ENCODE peak calls at places on chromosomes 2 and 18, in four cellular contexts. One of them, this sample, is unnamed.

GRCh38 chr2:86476918-86477317 is 35.7 kb downstream of the KDM3A start:
- DNase-seq in T47D: no peak
- DNase-seq in PC-3: no peak
- DNase-seq in Kasumi-1: no peak
- DNase-seq in this sample: no peak

GRCh38 chr18:2655954-2656236 is 369 bp downstream of the SMCHD1 start:
- DNase-seq in T47D: peak
- DNase-seq in PC-3: no peak
- DNase-seq in Kasumi-1: no peak
- DNase-seq in this sample: no peak

GRCh38 chr2:233469261-233470006 is 97.1 kb downstream of the USP40 start:
- DNase-seq in T47D: no peak
- DNase-seq in PC-3: no peak
- DNase-seq in Kasumi-1: no peak
- DNase-seq in this sample: peak

GRCh38 chr18:49321271-49321670 is 139.2 kb downstream of the DYM start:
- DNase-seq in T47D: no peak
- DNase-seq in PC-3: no peak
- DNase-seq in Kasumi-1: no peak
- DNase-seq in this sample: no peak

GRCh38 chr2:79994915-79995419 is 309.6 kb downstream of the LRRTM1 start:
- DNase-seq in T47D: no peak
- DNase-seq in PC-3: no peak
- DNase-seq in Kasumi-1: no peak
- DNase-seq in this sample: peak

GRCh38 chr2:204545861-204546773 is 842 bp downstream of the PARD3B start:
- DNase-seq in T47D: peak
- DNase-seq in PC-3: peak
- DNase-seq in Kasumi-1: no peak
- DNase-seq in this sample: no peak

GRCh38 chr18:69484699-69485396 is 84.2 kb downstream of the DOK6 start:
- DNase-seq in T47D: peak
- DNase-seq in PC-3: peak
- DNase-seq in Kasumi-1: no peak
- DNase-seq in this sample: no peak

GRCh38 chr18:12283256-12283655 is 24.8 kb upstream of the TUBB6 start:
- DNase-seq in T47D: peak
- DNase-seq in PC-3: peak
- DNase-seq in Kasumi-1: peak
- DNase-seq in this sample: no peak

GRCh38 chr2:222169346-222169745 is 129.5 kb downstream of the PAX3 start:
- DNase-seq in T47D: peak
- DNase-seq in PC-3: no peak
- DNase-seq in Kasumi-1: no peak
- DNase-seq in this sample: no peak

GRCh38 chr2:238380785-238381184 is 45.9 kb upstream of the ASB1 start:
- DNase-seq in T47D: peak
- DNase-seq in PC-3: peak
- DNase-seq in Kasumi-1: no peak
- DNase-seq in this sample: no peak

GRCh38 chr18:42893991-42894390 is 221.5 kb downstream of the RIT2 start:
- DNase-seq in T47D: no peak
- DNase-seq in PC-3: no peak
- DNase-seq in Kasumi-1: no peak
- DNase-seq in this sample: no peak

GRCh38 chr2:231854616-231855125 is 68.4 kb downstream of the COPS7B start:
- DNase-seq in T47D: no peak
- DNase-seq in PC-3: no peak
- DNase-seq in Kasumi-1: no peak
- DNase-seq in this sample: no peak

GRCh38 chr18:48833701-48834394 is 116.9 kb downstream of the SMAD7 start:
- DNase-seq in T47D: no peak
- DNase-seq in PC-3: peak
- DNase-seq in Kasumi-1: no peak
- DNase-seq in this sample: no peak

GRCh38 chr18:35920623-35921022 is 51.9 kb upstream of the RMP24 start:
- DNase-seq in T47D: no peak
- DNase-seq in PC-3: no peak
- DNase-seq in Kasumi-1: no peak
- DNase-seq in this sample: no peak

GRCh38 chr18:77359561-77360314 is 110.1 kb downstream of the GALR1 start:
- DNase-seq in T47D: no peak
- DNase-seq in PC-3: no peak
- DNase-seq in Kasumi-1: no peak
- DNase-seq in this sample: no peak

GRCh38 chr18:6729247-6730091 is at the start of gene ARHGAP28:
- DNase-seq in T47D: no peak
- DNase-seq in PC-3: peak
- DNase-seq in Kasumi-1: peak
- DNase-seq in this sample: peak

GRCh38 chr2:170218456-170218855 is 40.5 kb downstream of the MYO3B start:
- DNase-seq in T47D: no peak
- DNase-seq in PC-3: peak
- DNase-seq in Kasumi-1: no peak
- DNase-seq in this sample: no peak

GRCh38 chr2:33673937-33674336 is 74.8 kb upstream of the FAM98A start:
- DNase-seq in T47D: peak
- DNase-seq in PC-3: peak
- DNase-seq in Kasumi-1: peak
- DNase-seq in this sample: no peak

GRCh38 chr2:238895901-238896600 is 48.2 kb downstream of the TWIST2 start:
- DNase-seq in T47D: no peak
- DNase-seq in PC-3: no peak
- DNase-seq in Kasumi-1: no peak
- DNase-seq in this sample: no peak

GRCh38 chr2:118386636-118387302 is 298.5 kb downstream of the INSIG2 start:
- DNase-seq in T47D: no peak
- DNase-seq in PC-3: peak
- DNase-seq in Kasumi-1: no peak
- DNase-seq in this sample: no peak

GRCh38 chr2:173656086-173656485 is 301.4 kb downstream of the CDCA7 start:
- DNase-seq in T47D: no peak
- DNase-seq in PC-3: peak
- DNase-seq in Kasumi-1: no peak
- DNase-seq in this sample: no peak

This sample was measured in BE2C.